ENCODE peak calls at places on chromosomes 4 and X, in four cellular contexts. E is fibroblast of lung, I is K562, D is IMR-90. Y is an unnamed sample.

GRCh38 chrX:22577181-22577580 is 304.5 kb downstream of the CBLL2 start:
- DNase-seq in E (peak), I (no peak), D (peak), Y (no peak)

GRCh38 chr4:37737456-37737855 is 51.3 kb upstream of the RELL1 start:
- DNase-seq in E (peak), I (no peak), D (peak), Y (no peak)

GRCh38 chrX:3788494-3789233 is 75.2 kb upstream of the PRKX start:
- DNase-seq in E (no peak), I (no peak), D (no peak), Y (peak)

GRCh38 chr4:96429657-96430056 is 589.8 kb downstream of the PDHA2 start:
- DNase-seq in E (no peak), I (no peak), D (no peak), Y (no peak)

GRCh38 chr4:3123201-3123671 is 48.8 kb downstream of the HTT start:
- DNase-seq in E (peak), I (no peak), D (peak), Y (no peak)

GRCh38 chrX:133999013-133999705 is 13.8 kb upstream of the GPC3 start:
- DNase-seq in E (peak), I (no peak), D (no peak), Y (no peak)

GRCh38 chr4:53804719-53805118 is 213.4 kb upstream of the LNX1 start:
- DNase-seq in E (no peak), I (peak), D (no peak), Y (peak)

GRCh38 chr4:178970433-178971140 is 1528.3 kb upstream of the AGA start:
- DNase-seq in E (peak), I (no peak), D (no peak), Y (no peak)

GRCh38 chr4:73844352-73844751 is 7.9 kb downstream of the CXCL6 start:
- DNase-seq in E (peak), I (no peak), D (peak), Y (no peak)

GRCh38 chr4:87309625-87310024 is 13.1 kb downstream of the HSD17B13 start:
- DNase-seq in E (no peak), I (no peak), D (no peak), Y (no peak)

GRCh38 chr4:22187203-22187835 is 238.7 kb upstream of the KCNIP4 start:
- DNase-seq in E (no peak), I (no peak), D (no peak), Y (no peak)

GRCh38 chr4:142416711-142417275 is 429.3 kb downstream of the INPP4B start:
- DNase-seq in E (peak), I (no peak), D (peak), Y (no peak)

GRCh38 chr4:107283587-107284559 is 247.8 kb upstream of the DKK2 start:
- DNase-seq in E (peak), I (no peak), D (peak), Y (no peak)

GRCh38 chr4:159328766-159329165 is 225.9 kb downstream of the RAPGEF2 start:
- DNase-seq in E (peak), I (no peak), D (no peak), Y (no peak)

GRCh38 chr4:69748176-69748575 is 12.2 kb downstream of the SULT1B1 start:
- DNase-seq in E (no peak), I (no peak), D (no peak), Y (no peak)

GRCh38 chr4:3776166-3777032 is 10.2 kb downstream of the ADRA2C start:
- DNase-seq in E (no peak), I (no peak), D (no peak), Y (no peak)

GRCh38 chr4:4712800-4713528 is 146.5 kb upstream of the MSX1 start:
- DNase-seq in E (no peak), I (no peak), D (no peak), Y (no peak)

GRCh38 chr4:33715996-33716395 is 2528.3 kb downstream of the ARAP2 start:
- DNase-seq in E (peak), I (no peak), D (no peak), Y (no peak)

GRCh38 chr4:121072836-121073362 is 564 bp upstream of the NDNF start:
- DNase-seq in E (no peak), I (no peak), D (no peak), Y (peak)

GRCh38 chrX:68570598-68570997 is 71.7 kb downstream of the YIPF6 start:
- DNase-seq in E (no peak), I (no peak), D (no peak), Y (no peak)

GRCh38 chrX:68196939-68197791 is 236.1 kb downstream of the OPHN1 start:
- DNase-seq in E (peak), I (peak), D (peak), Y (peak)

GRCh38 chr4:82354788-82355187 is 19.0 kb downstream of the HNRNPD start:
- DNase-seq in E (no peak), I (no peak), D (no peak), Y (no peak)

GRCh38 chr4:141020801-141021261 is 112.4 kb downstream of the RNF150 start:
- DNase-seq in E (peak), I (no peak), D (peak), Y (no peak)

GRCh38 chr4:106548446-106549044 is 180.0 kb upstream of the GIMD1 start:
- DNase-seq in E (no peak), I (no peak), D (no peak), Y (no peak)

GRCh38 chr4:56434599-56435000 is 815 bp downstream of the PPAT start:
- DNase-seq in E (peak), I (peak), D (peak), Y (no peak)

GRCh38 chr4:174358823-174359222 is 75.1 kb downstream of the CEP44 start:
- DNase-seq in E (peak), I (no peak), D (peak), Y (no peak)

GRCh38 chr4:64598068-64598467 is 188.8 kb upstream of the TECRL start:
- DNase-seq in E (no peak), I (no peak), D (no peak), Y (no peak)

GRCh38 chr4:126338572-126338971 is 1023.8 kb downstream of the FAT4 start:
- DNase-seq in E (no peak), I (no peak), D (no peak), Y (no peak)

GRCh38 chr4:53671757-53672156 is 80.5 kb upstream of the LNX1 start:
- DNase-seq in E (no peak), I (no peak), D (no peak), Y (no peak)

GRCh38 chr4:62816566-62816965 is 1592.7 kb downstream of the TECRL start:
- DNase-seq in E (no peak), I (no peak), D (no peak), Y (no peak)

GRCh38 chr4:138013625-138014024 is 228.5 kb downstream of the SLC7A11 start:
- DNase-seq in E (no peak), I (no peak), D (no peak), Y (no peak)

GRCh38 chr4:151407466-151408379 is 1.3 kb upstream of the FHIP1A start:
- DNase-seq in E (no peak), I (no peak), D (no peak), Y (peak)

GRCh38 chr4:84952004-84952403 is 14.5 kb downstream of the WDFY3 start:
- DNase-seq in E (peak), I (no peak), D (peak), Y (no peak)

GRCh38 chrX:38754102-38754790 is 47.0 kb upstream of the MID1IP1 start:
- DNase-seq in E (peak), I (peak), D (peak), Y (peak)

GRCh38 chrX:150880808-150881165 is 17.7 kb downstream of the CD99L2 start:
- DNase-seq in E (no peak), I (no peak), D (no peak), Y (no peak)

GRCh38 chr4:84258905-84259830 is 239.9 kb downstream of the NKX6-1 start:
- DNase-seq in E (peak), I (peak), D (peak), Y (peak)

GRCh38 chr4:97530676-97531075 is 612.6 kb downstream of the STPG2 start:
- DNase-seq in E (no peak), I (no peak), D (no peak), Y (no peak)

DNA sequence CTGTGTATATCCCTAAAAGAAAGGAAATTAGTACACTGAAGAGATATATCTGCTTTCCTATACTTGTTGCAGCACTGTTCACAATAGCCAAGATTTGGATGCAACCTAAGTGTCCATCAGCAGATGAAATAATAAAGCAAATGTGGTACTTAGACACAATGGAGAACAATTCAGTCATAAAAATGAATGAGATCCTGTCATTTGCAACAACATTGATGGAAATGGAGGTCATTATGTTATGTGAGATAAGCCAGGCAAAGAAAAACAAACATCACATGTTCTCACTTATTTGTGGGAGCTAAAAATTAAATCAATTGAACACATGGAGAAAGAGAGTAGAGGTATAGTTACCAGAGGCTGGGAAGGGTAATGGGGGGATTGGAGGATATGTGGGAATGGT is 611.9 kb downstream of the STPG2 start:
- DNase-seq in E (no peak), I (no peak), D (no peak), Y (no peak)
- H3K9ac ChIP-seq in E (no peak), I (no peak), D (no peak), Y (no peak)

DNA sequence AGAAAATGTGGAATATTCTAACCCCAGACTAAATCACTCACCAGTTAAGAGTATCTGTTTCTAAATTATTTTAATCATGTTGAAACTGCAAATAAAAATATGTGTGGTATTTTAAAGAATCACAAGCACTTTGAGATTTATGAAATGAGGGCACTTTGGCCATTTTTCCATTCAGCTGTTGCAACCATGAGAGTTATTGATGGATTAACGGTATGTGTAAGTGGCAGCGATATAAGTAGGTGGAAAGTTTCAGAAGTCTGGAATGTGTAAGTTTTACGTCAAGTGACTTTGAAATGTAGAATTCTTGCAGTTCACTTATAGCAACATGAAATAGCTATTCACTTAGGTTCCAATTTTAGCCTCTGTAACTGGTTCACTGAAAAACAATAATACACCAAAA is 905.1 kb upstream of the SLIT2 start:
- DNase-seq in E (no peak), I (no peak), D (no peak), Y (no peak)
- H3K9ac ChIP-seq in E (no peak), I (no peak), D (no peak), Y (no peak)

GRCh38 chrX:51852621-51853020 is 40.8 kb upstream of the MAGED1 start:
- DNase-seq in E (no peak), I (no peak), D (no peak), Y (no peak)
- H3K9ac ChIP-seq in E (no peak), I (no peak), D (no peak), Y (peak)

GRCh38 chrX:131826572-131826971 is 196.5 kb upstream of the STK26 start:
- DNase-seq in E (no peak), I (no peak), D (no peak), Y (no peak)

GRCh38 chrX:131827935-131828334 is 195.2 kb upstream of the STK26 start:
- DNase-seq in E (no peak), I (peak), D (no peak), Y (peak)

GRCh38 chrX:131831185-131831520 is 191.9 kb upstream of the STK26 start:
- DNase-seq in E (no peak), I (no peak), D (peak), Y (no peak)

GRCh38 chrX:131830400-131831184 is 192.5 kb upstream of the STK26 start:
- DNase-seq in E (peak), I (peak), D (peak), Y (peak)

DNA sequence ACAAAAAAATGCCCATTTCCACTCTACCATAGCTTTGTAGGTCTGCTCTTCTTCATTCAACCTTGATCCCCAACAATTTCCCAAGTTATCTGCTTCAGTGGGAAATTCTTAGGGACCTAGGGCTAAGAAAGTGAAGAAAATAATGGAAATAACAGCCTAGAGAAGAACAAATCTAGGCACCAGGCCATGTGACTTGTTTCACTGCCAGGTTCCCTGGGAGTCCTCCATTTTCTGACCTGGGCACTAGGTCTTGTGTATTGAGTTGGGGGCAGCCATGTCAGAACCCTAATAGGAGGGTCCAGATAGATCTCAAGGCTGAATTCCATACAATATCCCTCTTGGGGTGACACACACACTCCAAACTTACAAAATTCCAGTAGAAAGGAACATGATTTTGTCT is 194.6 kb upstream of the STK26 start:
- DNase-seq in E (no peak), I (peak), D (no peak), Y (no peak)
- H3K9ac ChIP-seq in E (no peak), I (peak), D (no peak), Y (peak)

GRCh38 chrX:115562492-115562872 is 1.5 kb downstream of the PLS3 start:
- DNase-seq in E (peak), I (no peak), D (peak), Y (peak)

GRCh38 chrX:115560978-115561604 is at the start of gene PLS3:
- DNase-seq in E (peak), I (no peak), D (peak), Y (peak)

GRCh38 chrX:115560211-115560977 is 580 bp upstream of the PLS3 start:
- DNase-seq in E (no peak), I (no peak), D (peak), Y (no peak)

GRCh38 chrX:115563633-115564182 is 2.7 kb downstream of the PLS3 start:
- DNase-seq in E (no peak), I (no peak), D (no peak), Y (no peak)

GRCh38 chrX:115561605-115562491 is 874 bp downstream of the PLS3 start:
- DNase-seq in E (peak), I (no peak), D (peak), Y (peak)
- H3K9ac ChIP-seq in E (peak), I (no peak), D (peak), Y (peak)

DNA sequence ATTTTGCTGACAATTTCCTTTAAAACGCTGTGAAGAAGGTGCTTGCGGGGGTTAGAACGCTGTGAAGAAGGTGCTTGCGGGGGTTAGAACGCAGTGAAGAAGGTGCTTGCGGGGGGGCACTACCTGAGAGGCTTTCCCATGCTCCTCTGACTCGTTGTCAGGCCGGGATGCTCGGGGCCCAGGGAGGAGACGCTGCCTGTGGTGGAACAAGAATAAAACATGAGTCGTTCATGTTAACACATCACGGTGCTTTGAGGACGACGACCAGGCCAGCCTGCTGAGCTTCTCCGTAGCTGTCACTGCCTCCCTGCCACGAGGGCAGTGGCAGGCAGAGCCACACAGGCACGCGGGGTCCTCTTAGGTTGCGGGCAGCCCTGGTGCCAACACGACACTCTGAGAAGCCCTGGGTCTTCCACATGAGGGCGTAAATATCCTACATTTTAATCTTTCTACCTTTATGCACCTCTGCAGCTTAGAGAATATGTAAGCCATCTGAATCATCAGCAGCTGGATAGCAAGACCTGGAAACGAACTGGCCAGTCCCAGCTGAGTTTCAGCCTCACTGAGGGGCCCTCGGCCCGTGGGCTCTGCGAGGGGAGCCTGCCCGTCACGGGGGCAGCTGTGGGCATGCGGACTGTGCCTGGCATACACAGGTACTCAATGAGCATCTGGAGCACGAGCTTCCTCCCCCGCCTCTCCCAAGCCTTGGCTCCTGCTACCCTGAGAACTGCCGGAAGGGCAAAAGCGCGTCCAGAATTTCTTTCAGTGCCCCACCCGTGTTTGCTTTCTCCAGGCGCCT is 47.0 kb downstream of the FGFRL1 start:
- DNase-seq in E (no peak), I (no peak), D (no peak), Y (peak)
- H3K9ac ChIP-seq in E (no peak), I (no peak), D (no peak), Y (no peak)

GRCh38 chrX:44088755-44089154 is 115.6 kb upstream of the NDP start:
- DNase-seq in E (no peak), I (no peak), D (no peak), Y (no peak)
- H3K9ac ChIP-seq in E (no peak), I (no peak), D (no peak), Y (no peak)

GRCh38 chrX:71107762-71108360 is 1.3 kb upstream of the CXorf65 start:
- DNase-seq in E (no peak), I (peak), D (no peak), Y (no peak)

GRCh38 chrX:71111851-71112468 is 583 bp upstream of the IL2RG start:
- DNase-seq in E (no peak), I (no peak), D (no peak), Y (no peak)

GRCh38 chrX:71106427-71106826 is at the start of gene CXorf65:
- DNase-seq in E (no peak), I (peak), D (no peak), Y (no peak)

GRCh38 chrX:71107245-71107644 is 705 bp upstream of the CXorf65 start:
- DNase-seq in E (no peak), I (no peak), D (no peak), Y (no peak)

DNA sequence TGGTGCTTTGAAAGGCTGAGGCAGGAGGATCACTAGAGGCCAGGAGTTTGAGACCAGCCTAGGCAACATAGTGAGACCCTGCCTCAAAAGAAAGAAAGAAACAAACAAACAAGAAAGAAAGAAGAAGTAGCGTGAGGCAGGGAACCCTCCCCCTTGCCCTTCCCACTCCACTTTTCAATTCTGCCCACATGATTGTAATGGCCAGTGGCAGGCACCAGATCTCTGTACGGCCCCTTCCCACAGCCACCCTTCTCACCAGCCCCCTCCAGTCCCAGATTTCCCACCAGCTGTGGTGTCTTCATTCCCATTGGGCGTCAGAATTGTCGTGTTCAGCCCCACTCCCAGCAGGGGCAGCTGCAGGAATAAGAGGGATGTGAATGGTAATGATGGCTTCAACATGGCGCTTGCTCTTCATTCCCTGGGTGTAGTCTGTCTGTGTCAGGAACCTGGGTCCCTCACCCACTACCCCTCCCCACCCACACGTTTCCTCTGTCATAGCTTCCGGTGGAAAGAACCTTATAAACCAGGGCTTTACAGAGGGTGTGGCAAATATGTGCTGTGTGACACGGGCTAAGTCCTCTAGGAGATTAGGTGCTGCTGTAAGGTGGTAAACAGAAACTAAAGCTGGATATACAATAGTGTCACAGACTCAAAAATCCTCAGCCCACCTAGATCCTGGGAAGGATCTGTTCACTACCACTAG is at the start of gene IL2RG:
- DNase-seq in E (no peak), I (peak), D (no peak), Y (no peak)
- H3K9ac ChIP-seq in E (no peak), I (peak), D (no peak), Y (no peak)

GRCh38 chr4:168651374-168651773 is 154.5 kb downstream of the PALLD start:
- DNase-seq in E (no peak), I (no peak), D (no peak), Y (no peak)

GRCh38 chr4:168647976-168648375 is 151.1 kb downstream of the PALLD start:
- DNase-seq in E (no peak), I (no peak), D (no peak), Y (no peak)

GRCh38 chr4:168648494-168648893 is 151.6 kb downstream of the PALLD start:
- DNase-seq in E (no peak), I (no peak), D (no peak), Y (no peak)

GRCh38 chr4:168645933-168646768 is 149.3 kb downstream of the PALLD start:
- DNase-seq in E (no peak), I (no peak), D (no peak), Y (no peak)

DNA sequence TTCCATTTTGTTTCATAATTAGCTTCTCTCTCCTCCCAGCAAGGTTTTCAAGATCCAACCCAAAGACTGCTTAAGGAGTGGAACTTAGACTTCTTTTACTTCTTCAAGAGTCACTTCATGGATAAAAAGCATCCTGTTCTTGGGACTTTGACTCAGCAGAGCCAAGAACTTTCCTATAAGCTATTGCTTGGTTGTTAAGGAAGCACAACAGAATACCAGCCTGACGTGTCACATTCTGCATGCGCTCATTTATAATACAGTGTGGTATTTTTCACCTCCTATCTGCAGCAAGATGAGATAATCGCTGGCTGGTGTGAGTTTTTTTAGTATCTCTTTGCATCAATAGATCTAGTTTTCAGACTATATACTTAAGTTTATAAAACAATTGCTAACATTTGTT is 152.1 kb downstream of the PALLD start:
- DNase-seq in E (no peak), I (no peak), D (peak), Y (no peak)
- H3K9ac ChIP-seq in E (no peak), I (no peak), D (no peak), Y (no peak)